ENCODE peak calls at places on chromosomes 1 and 21, in five cellular contexts. W is COLO829; N is NCI-H1092; Z is Karpas-422; J is activated CD4-positive, alpha-beta T cell treated with anti-CD3 and anti-CD28 coated beads for 1 hour. T is an unnamed sample.

GRCh38 chr1:3004285-3005205 is 16.7 kb upstream of the ACTRT2 start:
- DNase-seq in W (no peak), N (no peak), Z (no peak), J (no peak), T (no peak)

GRCh38 chr1:173507205-173507846 is 30.2 kb downstream of the PRDX6 start:
- DNase-seq in W (no peak), N (no peak), Z (no peak), J (no peak), T (peak)

GRCh38 chr1:24935615-24936484 is 5.8 kb upstream of the RUNX3 start:
- DNase-seq in W (no peak), N (no peak), Z (no peak), J (no peak), T (no peak)

GRCh38 chr1:23980725-23981063 is 567 bp upstream of the SRSF10 start:
- DNase-seq in W (no peak), N (peak), Z (no peak), J (no peak), T (peak)

GRCh38 chr1:201538618-201539551 is at the start of gene NAV1:
- DNase-seq in W (no peak), N (no peak), Z (no peak), J (no peak), T (peak)

GRCh38 chr1:235941852-235942624 is 75.3 kb upstream of the LYST start:
- DNase-seq in W (no peak), N (no peak), Z (no peak), J (no peak), T (no peak)

GRCh38 chr1:30385246-30385940 is 338.0 kb downstream of the MATN1 start:
- DNase-seq in W (no peak), N (no peak), Z (no peak), J (no peak), T (no peak)

GRCh38 chr1:10973552-10973951 is 38.9 kb upstream of the TARDBP start:
- DNase-seq in W (no peak), N (no peak), Z (no peak), J (no peak), T (no peak)

GRCh38 chr1:154972517-154973343 is 1.8 kb upstream of the CKS1B start:
- DNase-seq in W (peak), N (no peak), Z (no peak), J (no peak), T (peak)

GRCh38 chr1:24351918-24352637 is 32.9 kb downstream of the GRHL3 start:
- DNase-seq in W (no peak), N (no peak), Z (no peak), J (no peak), T (no peak)

GRCh38 chr1:46522969-46523320 is 28.5 kb downstream of the KNCN start:
- DNase-seq in W (no peak), N (no peak), Z (no peak), J (no peak), T (no peak)

GRCh38 chr1:6911974-6912373 is 126.7 kb downstream of the CAMTA1 start:
- DNase-seq in W (no peak), N (no peak), Z (no peak), J (no peak), T (no peak)

GRCh38 chr1:209485167-209485566 is 98.3 kb upstream of the CAMK1G start:
- DNase-seq in W (peak), N (peak), Z (no peak), J (no peak), T (no peak)

GRCh38 chr1:174818951-174819350 is 180.8 kb upstream of the CACYBP start:
- DNase-seq in W (no peak), N (no peak), Z (no peak), J (no peak), T (no peak)

GRCh38 chr1:4939266-4939665 is 284.9 kb downstream of the AJAP1 start:
- DNase-seq in W (no peak), N (no peak), Z (no peak), J (no peak), T (no peak)

GRCh38 chr1:224377676-224378006 is 21.0 kb downstream of the CNIH4 start:
- DNase-seq in W (no peak), N (no peak), Z (no peak), J (no peak), T (no peak)

GRCh38 chr1:62905309-62905708 is 121.4 kb downstream of the ATG4C start:
- DNase-seq in W (no peak), N (peak), Z (no peak), J (no peak), T (no peak)

GRCh38 chr1:110916669-110917306 is 43.8 kb downstream of the CD53 start:
- DNase-seq in W (peak), N (no peak), Z (peak), J (no peak), T (no peak)

GRCh38 chr1:207744000-207744534 is 7.8 kb upstream of the CD46 start:
- DNase-seq in W (no peak), N (no peak), Z (no peak), J (no peak), T (no peak)

GRCh38 chr1:21126324-21126723 is 50.4 kb downstream of the EIF4G3 start:
- DNase-seq in W (no peak), N (no peak), Z (no peak), J (no peak), T (no peak)

GRCh38 chr21:40905251-40905650 is 58.3 kb upstream of the DSCAM start:
- DNase-seq in W (no peak), N (no peak), Z (no peak), J (no peak), T (no peak)

GRCh38 chr1:215824245-215824644 is 257.1 kb downstream of the KCTD3 start:
- DNase-seq in W (no peak), N (no peak), Z (no peak), J (no peak), T (no peak)

GRCh38 chr1:44035726-44036408 is 4.6 kb upstream of the SLC6A9 start:
- DNase-seq in W (no peak), N (no peak), Z (peak), J (no peak), T (no peak)

GRCh38 chr1:166944186-166944967 is 31.0 kb downstream of the ILDR2 start:
- DNase-seq in W (no peak), N (no peak), Z (peak), J (no peak), T (no peak)

GRCh38 chr1:226098870-226099832 is 36.6 kb downstream of the H3-3A start:
- DNase-seq in W (no peak), N (no peak), Z (no peak), J (no peak), T (no peak)

GRCh38 chr1:8348777-8349472 is 31.0 kb downstream of the SLC45A1 start:
- DNase-seq in W (peak), N (peak), Z (peak), J (peak), T (peak)

GRCh38 chr21:37784591-37785318 is 131.5 kb downstream of the KCNJ6 start:
- DNase-seq in W (no peak), N (no peak), Z (no peak), J (no peak), T (no peak)

GRCh38 chr1:24895511-24895910 is 34.6 kb downstream of the RUNX3 start:
- DNase-seq in W (no peak), N (no peak), Z (no peak), J (no peak), T (no peak)

GRCh38 chr1:17606826-17607440 is 67.4 kb downstream of the ARHGEF10L start:
- DNase-seq in W (peak), N (peak), Z (peak), J (no peak), T (peak)

GRCh38 chr21:45818276-45818903 is 163.2 kb upstream of the COL6A1 start:
- DNase-seq in W (no peak), N (no peak), Z (no peak), J (no peak), T (no peak)

GRCh38 chr21:43262427-43262826 is 93.6 kb downstream of the CRYAA start:
- DNase-seq in W (no peak), N (no peak), Z (no peak), J (no peak), T (no peak)

T was measured in midbrain.